ENCODE peak calls at places on chromosomes 2 and 18, in ten cellular contexts. H is fibroblast of lung; A is left lung; U is cardiac muscle cell; L is osteoblast; T is A549; P is gastrocnemius medialis; M is CD8-positive, alpha-beta T cell; V is breast epithelium; I is K562. B is an unnamed sample.
A peak's percentile ranks its signal among the peaks of the same experiment; 100 is the strongest.

GRCh38 chr2:27162151-27163121 is 13.6 kb downstream of the TCF23 start:
- DNase-seq in H (peak; percentile 9), A (no peak), U (peak; percentile 42), L (no peak), T (peak; percentile 21), P (no peak), M (no peak), V (no peak), I (no peak), B (no peak)

GRCh38 chr2:106269591-106270291 is 75.6 kb upstream of the UXS1 start:
- DNase-seq in H (no peak), A (peak; percentile 85), U (peak; percentile 12), L (no peak), T (peak; percentile 18), P (no peak), M (peak; percentile 42), V (peak; percentile 38), I (peak; percentile 29), B (no peak)

GRCh38 chr2:218026676-218027425 is 24.1 kb upstream of the TNS1 start:
- DNase-seq in H (no peak), A (peak; percentile 62), U (no peak), L (peak; percentile 61), T (no peak), P (peak; percentile 60), M (peak; percentile 3), V (peak; percentile 89), I (no peak), B (peak; percentile 58)

GRCh38 chr2:219448776-219449476 is 14.3 kb downstream of the SPEG start:
- DNase-seq in H (no peak), A (no peak), U (no peak), L (no peak), T (no peak), P (no peak), M (peak; percentile 45), V (no peak), I (no peak), B (no peak)

GRCh38 chr18:48997985-48998831 is 47.4 kb upstream of the SMAD7 start:
- DNase-seq in H (peak; percentile 85), A (peak; percentile 79), U (peak; percentile 92), L (peak; percentile 99), T (peak; percentile 96), P (peak; percentile 69), M (no peak), V (peak; percentile 46), I (peak; percentile 44), B (peak; percentile 95)

GRCh38 chr18:4207383-4207782 is 247.7 kb downstream of the DLGAP1 start:
- DNase-seq in H (no peak), A (no peak), U (no peak), L (no peak), T (no peak), P (no peak), M (no peak), V (no peak), I (no peak), B (no peak)

GRCh38 chr2:200130762-200131166 is 175.4 kb downstream of the MAIP1 start:
- DNase-seq in H (peak; percentile 50), A (no peak), U (no peak), L (peak; percentile 9), T (peak; percentile 30), P (no peak), M (no peak), V (no peak), I (no peak), B (no peak)

GRCh38 chr2:32718752-32719151 is 90.9 kb downstream of the TTC27 start:
- DNase-seq in H (no peak), A (no peak), U (no peak), L (no peak), T (no peak), P (no peak), M (no peak), V (no peak), I (no peak), B (no peak)

GRCh38 chr2:194714541-194714940 is 942.5 kb upstream of the SLC39A10 start:
- DNase-seq in H (no peak), A (no peak), U (no peak), L (no peak), T (no peak), P (no peak), M (no peak), V (no peak), I (no peak), B (no peak)

GRCh38 chr2:128734521-128735295 is 416.0 kb upstream of the HS6ST1 start:
- DNase-seq in H (peak; percentile 68), A (peak; percentile 64), U (peak; percentile 70), L (peak; percentile 93), T (no peak), P (no peak), M (no peak), V (no peak), I (no peak), B (peak; percentile 59)

GRCh38 chr2:224036731-224037376 is 2.2 kb downstream of the SERPINE2 start:
- DNase-seq in H (no peak), A (no peak), U (no peak), L (no peak), T (no peak), P (no peak), M (no peak), V (no peak), I (no peak), B (no peak)

GRCh38 chr2:124838426-124838825 is 813.3 kb downstream of the CNTNAP5 start:
- DNase-seq in H (peak; percentile 3), A (no peak), U (peak; percentile 86), L (no peak), T (no peak), P (no peak), M (no peak), V (no peak), I (no peak), B (no peak)

GRCh38 chr2:30113617-30114293 is 33.1 kb upstream of the YPEL5 start:
- DNase-seq in H (peak; percentile 85), A (no peak), U (peak; percentile 64), L (peak; percentile 96), T (peak; percentile 35), P (no peak), M (no peak), V (no peak), I (no peak), B (no peak)

GRCh38 chr2:231198291-231199173 is at the start of gene ARMC9:
- DNase-seq in H (peak; percentile 47), A (peak; percentile 80), U (peak; percentile 69), L (peak; percentile 99), T (peak; percentile 69), P (peak; percentile 45), M (peak; percentile 71), V (peak; percentile 59), I (peak; percentile 94), B (peak; percentile 64)

DNA sequence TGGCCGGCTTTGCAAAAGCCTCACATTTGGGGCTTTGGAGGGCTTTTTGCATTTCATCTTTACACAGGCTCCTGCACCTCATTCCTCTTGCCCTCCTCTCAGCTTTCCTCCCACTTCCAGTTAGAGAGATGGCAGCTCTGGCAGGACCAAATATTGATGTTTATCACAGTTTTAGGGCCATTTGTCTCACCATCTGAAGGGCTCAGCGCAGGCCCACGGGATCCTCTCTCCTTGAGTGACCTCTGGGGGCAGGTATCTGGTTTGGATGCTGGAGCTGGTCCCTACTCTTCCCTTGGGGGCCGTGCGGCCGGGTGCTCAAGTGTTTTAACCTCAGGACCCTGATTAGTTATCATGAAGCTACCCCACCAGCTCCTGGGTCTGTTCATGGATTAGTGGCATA is 19.9 kb downstream of the ATOH8 start:
- DNase-seq in H (no peak), A (no peak), U (no peak), L (peak; percentile 58), T (no peak), P (no peak), M (no peak), V (no peak), I (no peak), B (no peak)
- H3K4me1 ChIP-seq in H (peaks cover 31% of the 10 kb centered on the region), A (peaks cover 44% of the 10 kb centered on the region), U (peaks cover 54% of the 10 kb centered on the region), L (peaks cover 46% of the 10 kb centered on the region), T (peaks cover 56% of the 10 kb centered on the region), P (peaks cover 97% of the 10 kb centered on the region), M (no peaks in the 10 kb centered on the region), V (peaks cover 13% of the 10 kb centered on the region), I (peaks cover 7% of the 10 kb centered on the region), B (no peaks in the 10 kb centered on the region)

GRCh38 chr2:46329803-46330775 is 32.9 kb downstream of the EPAS1 start:
- DNase-seq in H (peak; percentile 94), A (no peak), U (peak; percentile 90), L (peak; percentile 67), T (peak; percentile 86), P (no peak), M (no peak), V (peak; percentile 81), I (no peak), B (no peak)

GRCh38 chr2:46331099-46331766 is 34.0 kb downstream of the EPAS1 start:
- DNase-seq in H (no peak), A (no peak), U (no peak), L (no peak), T (no peak), P (no peak), M (no peak), V (no peak), I (no peak), B (no peak)

GRCh38 chr2:46327627-46328026 is 30.4 kb downstream of the EPAS1 start:
- DNase-seq in H (no peak), A (no peak), U (no peak), L (no peak), T (no peak), P (no peak), M (no peak), V (no peak), I (peak; percentile 36), B (no peak)

GRCh38 chr2:46328316-46328715 is 31.1 kb downstream of the EPAS1 start:
- DNase-seq in H (no peak), A (no peak), U (no peak), L (no peak), T (no peak), P (no peak), M (no peak), V (no peak), I (no peak), B (no peak)

DNA sequence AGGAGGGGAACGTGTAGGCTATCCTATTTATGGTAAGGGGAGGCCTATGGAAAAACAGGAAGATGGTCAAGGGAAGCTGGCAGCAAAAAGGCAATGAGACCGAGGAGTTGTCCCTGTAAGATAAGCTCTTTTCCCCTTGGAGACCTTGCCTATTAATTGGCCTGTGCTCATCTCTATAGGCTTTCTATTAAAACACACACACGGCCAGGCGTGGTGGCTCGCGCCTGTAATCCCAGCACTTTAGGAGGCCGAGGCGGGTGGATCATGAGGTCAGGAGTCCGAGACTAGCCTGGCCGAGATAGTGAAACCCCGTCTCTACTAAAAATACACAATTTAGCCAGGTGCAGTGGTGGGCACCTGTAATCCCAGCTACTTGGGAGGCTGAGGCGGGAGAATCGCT is 32.1 kb downstream of the EPAS1 start:
- DNase-seq in H (no peak), A (no peak), U (no peak), L (no peak), T (no peak), P (no peak), M (no peak), V (no peak), I (no peak), B (no peak)
- H3K4me1 ChIP-seq in H (peaks cover 58% of the 10 kb centered on the region), A (peaks cover 65% of the 10 kb centered on the region), U (peaks cover 17% of the 10 kb centered on the region), L (peaks cover 76% of the 10 kb centered on the region), T (peaks cover 99% of the 10 kb centered on the region), P (peaks cover 83% of the 10 kb centered on the region), M (no peaks in the 10 kb centered on the region), V (peaks cover 59% of the 10 kb centered on the region), I (peaks cover 14% of the 10 kb centered on the region), B (peaks cover 100% of the 10 kb centered on the region)

GRCh38 chr2:174596994-174597346 is 634 bp downstream of the WIPF1 start:
- DNase-seq in H (no peak), A (no peak), U (no peak), L (no peak), T (no peak), P (no peak), M (no peak), V (no peak), I (no peak), B (no peak)
- H3K4me1 ChIP-seq in H (peaks cover 20% of the 10 kb centered on the region), A (no peaks in the 10 kb centered on the region), U (peaks cover 16% of the 10 kb centered on the region), L (peaks cover 51% of the 10 kb centered on the region), T (peaks cover 13% of the 10 kb centered on the region), P (peaks cover 5% of the 10 kb centered on the region), M (peaks cover 48% of the 10 kb centered on the region), V (no peaks in the 10 kb centered on the region), I (no peaks in the 10 kb centered on the region), B (peaks cover 26% of the 10 kb centered on the region)

GRCh38 chr2:96546797-96547196 is 10.2 kb downstream of the ARID5A start:
- DNase-seq in H (no peak), A (no peak), U (no peak), L (no peak), T (no peak), P (no peak), M (no peak), V (no peak), I (no peak), B (no peak)
- H3K4me1 ChIP-seq in H (peaks cover under 1% of the 10 kb centered on the region), A (no peaks in the 10 kb centered on the region), U (no peaks in the 10 kb centered on the region), L (peaks cover 14% of the 10 kb centered on the region), T (peaks cover 11% of the 10 kb centered on the region), P (peaks cover 21% of the 10 kb centered on the region), M (peaks cover 58% of the 10 kb centered on the region), V (no peaks in the 10 kb centered on the region), I (peaks cover 16% of the 10 kb centered on the region), B (no peaks in the 10 kb centered on the region)

B was measured in right atrium auricular region.